ENCODE peak calls at places on chromosomes 13 and 19, in six cellular contexts. Q is OCI-LY7, R is SK-N-SH, G is GM19239, D is spleen, M is skeletal muscle cell. E is an unnamed sample.
A peak's percentile ranks its signal among the peaks of the same experiment; 100 is the strongest.

GRCh38 chr13:21420706-21421105 is 38.4 kb downstream of the ZDHHC20 start:
- DNase-seq in M (no peak), Q (no peak), R (no peak), D (no peak), G (no peak), E (no peak)

GRCh38 chr19:15810335-15810734 is 5.1 kb downstream of the OR10H1 start:
- DNase-seq in D (no peak), Q (peak; percentile 54), M (no peak), G (no peak), R (no peak), E (no peak)

GRCh38 chr13:113090415-113090770 is 15.2 kb upstream of the F7 start:
- DNase-seq in G (no peak), D (peak; percentile 19), M (no peak), Q (no peak), R (no peak), E (peak; percentile 67)

GRCh38 chr13:29956771-29957170 is 106.4 kb upstream of the UBL3 start:
- DNase-seq in Q (no peak), G (no peak), R (peak; percentile 43), D (no peak), M (no peak), E (no peak)

GRCh38 chr19:13961826-13962737 is 9.8 kb downstream of the DCAF15 start:
- DNase-seq in M (no peak), R (peak; percentile 34), Q (no peak), G (no peak), D (no peak), E (no peak)

GRCh38 chr19:3042545-3043267 is 13.6 kb upstream of the TLE2 start:
- DNase-seq in M (no peak), G (no peak), D (no peak), R (no peak), Q (no peak), E (no peak)

GRCh38 chr19:35743640-35744306 is 1.4 kb downstream of the U2AF1L4 start:
- DNase-seq in G (no peak), M (no peak), Q (peak; percentile 41), D (peak; percentile 85), R (no peak), E (peak; percentile 53)

GRCh38 chr19:41937525-41937924 is 9.3 kb upstream of the ERFL start:
- DNase-seq in Q (peak; percentile 58), M (no peak), D (peak; percentile 63), G (no peak), R (no peak), E (no peak)

GRCh38 chr19:46995492-46995891 is 24.1 kb upstream of the NPAS1 start:
- DNase-seq in D (no peak), M (no peak), Q (no peak), G (no peak), R (no peak), E (no peak)

GRCh38 chr13:50787316-50788195 is 55.9 kb downstream of the DLEU7 start:
- DNase-seq in M (no peak), R (no peak), G (no peak), D (no peak), Q (no peak), E (no peak)

E was measured in chondrocyte.